ENCODE peak calls at places on chromosomes 12 and 14, in eight cellular contexts. One of them, this sample, is unnamed.

GRCh38 chr12:107014050-107014449 is 27.1 kb upstream of the MTERF2 start:
- DNase-seq in H1: no peak
- DNase-seq in GM12878: no peak
- DNase-seq in HCT116: peak
- DNase-seq in HepG2: peak
- DNase-seq in K562: no peak
- DNase-seq in endothelial cell of umbilical vein: no peak
- DNase-seq in A549: peak
- DNase-seq in this sample: no peak

GRCh38 chr12:57296291-57296690 is 45.3 kb upstream of the STAC3 start:
- DNase-seq in HCT116: no peak
- DNase-seq in A549: no peak
- DNase-seq in H1: no peak
- DNase-seq in endothelial cell of umbilical vein: no peak
- DNase-seq in K562: no peak
- DNase-seq in HepG2: no peak
- DNase-seq in GM12878: no peak
- DNase-seq in this sample: no peak

GRCh38 chr12:89244536-89244935 is 107.8 kb downstream of the DUSP6 start:
- DNase-seq in HepG2: no peak
- DNase-seq in H1: no peak
- DNase-seq in endothelial cell of umbilical vein: peak
- DNase-seq in GM12878: no peak
- DNase-seq in A549: no peak
- DNase-seq in HCT116: no peak
- DNase-seq in K562: no peak
- DNase-seq in this sample: peak

GRCh38 chr12:105069936-105070702 is 14.1 kb downstream of the ALDH1L2 start:
- DNase-seq in H1: no peak
- DNase-seq in GM12878: no peak
- DNase-seq in HCT116: no peak
- DNase-seq in A549: no peak
- DNase-seq in HepG2: no peak
- DNase-seq in endothelial cell of umbilical vein: no peak
- DNase-seq in K562: no peak
- DNase-seq in this sample: no peak

GRCh38 chr14:68241862-68242490 is 422.4 kb downstream of the RAD51B start:
- DNase-seq in GM12878: no peak
- DNase-seq in A549: no peak
- DNase-seq in HCT116: no peak
- DNase-seq in K562: no peak
- DNase-seq in endothelial cell of umbilical vein: no peak
- DNase-seq in HepG2: no peak
- DNase-seq in H1: no peak
- DNase-seq in this sample: no peak

GRCh38 chr14:26389646-26390508 is 208.0 kb downstream of the NOVA1 start:
- DNase-seq in H1: no peak
- DNase-seq in GM12878: no peak
- DNase-seq in A549: no peak
- DNase-seq in HepG2: no peak
- DNase-seq in K562: no peak
- DNase-seq in HCT116: no peak
- DNase-seq in endothelial cell of umbilical vein: no peak
- DNase-seq in this sample: no peak

GRCh38 chr12:88471641-88472040 is 108.6 kb downstream of the KITLG start:
- DNase-seq in endothelial cell of umbilical vein: no peak
- DNase-seq in H1: no peak
- DNase-seq in HepG2: no peak
- DNase-seq in GM12878: no peak
- DNase-seq in K562: no peak
- DNase-seq in HCT116: peak
- DNase-seq in A549: no peak
- DNase-seq in this sample: no peak

GRCh38 chr14:76844223-76844622 is 18.0 kb downstream of the LRRC74A start:
- DNase-seq in HCT116: peak
- DNase-seq in HepG2: no peak
- DNase-seq in H1: no peak
- DNase-seq in endothelial cell of umbilical vein: peak
- DNase-seq in A549: peak
- DNase-seq in K562: peak
- DNase-seq in GM12878: no peak
- DNase-seq in this sample: peak

GRCh38 chr12:22312336-22312735 is 22.2 kb downstream of the ST8SIA1 start:
- DNase-seq in K562: no peak
- DNase-seq in GM12878: no peak
- DNase-seq in HepG2: peak
- DNase-seq in H1: no peak
- DNase-seq in A549: no peak
- DNase-seq in HCT116: no peak
- DNase-seq in endothelial cell of umbilical vein: no peak
- DNase-seq in this sample: no peak

GRCh38 chr14:20679907-20680306 is 4.5 kb upstream of the RNASE4 start:
- DNase-seq in HCT116: no peak
- DNase-seq in K562: peak
- DNase-seq in GM12878: no peak
- DNase-seq in endothelial cell of umbilical vein: peak
- DNase-seq in A549: peak
- DNase-seq in HepG2: peak
- DNase-seq in H1: no peak
- DNase-seq in this sample: peak

GRCh38 chr12:78898416-78898815 is 33.8 kb downstream of the SYT1 start:
- DNase-seq in K562: no peak
- DNase-seq in H1: no peak
- DNase-seq in A549: no peak
- DNase-seq in endothelial cell of umbilical vein: peak
- DNase-seq in HCT116: no peak
- DNase-seq in GM12878: no peak
- DNase-seq in HepG2: no peak
- DNase-seq in this sample: no peak

GRCh38 chr14:61744239-61744638 is 18.0 kb upstream of the SNAPC1 start:
- DNase-seq in HepG2: no peak
- DNase-seq in HCT116: no peak
- DNase-seq in K562: no peak
- DNase-seq in H1: no peak
- DNase-seq in A549: no peak
- DNase-seq in endothelial cell of umbilical vein: no peak
- DNase-seq in GM12878: no peak
- DNase-seq in this sample: no peak

GRCh38 chr12:78674311-78675085 is 190.1 kb upstream of the SYT1 start:
- DNase-seq in GM12878: no peak
- DNase-seq in H1: no peak
- DNase-seq in endothelial cell of umbilical vein: no peak
- DNase-seq in A549: no peak
- DNase-seq in HepG2: no peak
- DNase-seq in HCT116: no peak
- DNase-seq in K562: no peak
- DNase-seq in this sample: peak

GRCh38 chr14:20934148-20934762 is 21.0 kb upstream of the RNASE2 start:
- DNase-seq in GM12878: no peak
- DNase-seq in A549: peak
- DNase-seq in H1: peak
- DNase-seq in endothelial cell of umbilical vein: peak
- DNase-seq in HCT116: peak
- DNase-seq in K562: peak
- DNase-seq in HepG2: no peak
- DNase-seq in this sample: no peak

GRCh38 chr12:91180577-91180976 is 2.0 kb downstream of the DCN start:
- DNase-seq in A549: no peak
- DNase-seq in GM12878: no peak
- DNase-seq in K562: no peak
- DNase-seq in endothelial cell of umbilical vein: peak
- DNase-seq in HCT116: no peak
- DNase-seq in HepG2: no peak
- DNase-seq in H1: no peak
- DNase-seq in this sample: no peak

GRCh38 chr12:91180162-91180561 is 2.5 kb downstream of the DCN start:
- DNase-seq in H1: no peak
- DNase-seq in A549: no peak
- DNase-seq in HCT116: no peak
- DNase-seq in GM12878: no peak
- DNase-seq in HepG2: no peak
- DNase-seq in endothelial cell of umbilical vein: no peak
- DNase-seq in K562: no peak
- DNase-seq in this sample: no peak

GRCh38 chr12:91178801-91179200 is 3.8 kb downstream of the DCN start:
- DNase-seq in endothelial cell of umbilical vein: no peak
- DNase-seq in HCT116: no peak
- DNase-seq in K562: no peak
- DNase-seq in GM12878: no peak
- DNase-seq in A549: no peak
- DNase-seq in H1: no peak
- DNase-seq in HepG2: no peak
- DNase-seq in this sample: no peak

GRCh38 chr12:91178139-91178561 is 4.5 kb downstream of the DCN start:
- DNase-seq in GM12878: no peak
- DNase-seq in endothelial cell of umbilical vein: peak
- DNase-seq in K562: no peak
- DNase-seq in H1: no peak
- DNase-seq in HepG2: peak
- DNase-seq in HCT116: no peak
- DNase-seq in A549: no peak
- DNase-seq in this sample: peak

DNA sequence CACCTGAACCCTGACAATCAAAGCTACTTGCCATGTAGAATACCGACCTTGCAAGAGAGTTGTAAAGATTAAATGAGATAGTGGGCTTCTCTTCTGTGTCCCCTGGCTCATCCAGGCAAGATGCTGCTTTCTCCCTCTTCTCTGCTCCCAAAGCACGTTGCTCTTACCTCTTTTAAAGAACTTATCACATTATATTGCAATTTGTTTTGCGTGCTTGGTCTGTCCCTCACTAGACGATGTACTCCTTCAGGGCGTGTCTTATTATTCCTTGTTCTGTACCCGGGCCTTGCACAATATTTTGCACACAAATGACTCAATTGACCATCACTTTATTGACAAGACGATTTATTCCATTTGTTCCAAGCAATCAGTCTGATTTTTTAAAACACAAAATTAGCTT is 3.3 kb downstream of the DCN start:
- DNase-seq in endothelial cell of umbilical vein: no peak
- DNase-seq in GM12878: no peak
- DNase-seq in H1: no peak
- DNase-seq in HepG2: no peak
- DNase-seq in A549: no peak
- DNase-seq in K562: no peak
- DNase-seq in HCT116: no peak
- DNase-seq in this sample: no peak
- TF ChIP-seq MAX in endothelial cell of umbilical vein: no peak
- TF ChIP-seq MAX in GM12878: no peak
- TF ChIP-seq MAX in H1: no peak
- TF ChIP-seq MAX in HepG2: no peak
- TF ChIP-seq MAX in A549: no peak
- TF ChIP-seq MAX in K562: no peak
- TF ChIP-seq MAX in HCT116: no peak
- TF ChIP-seq MAX in this sample: no peak

GRCh38 chr12:55845785-55846496 is 3.2 kb upstream of the MMP19 start:
- DNase-seq in HCT116: no peak
- DNase-seq in H1: no peak
- DNase-seq in K562: no peak
- DNase-seq in GM12878: no peak
- DNase-seq in endothelial cell of umbilical vein: no peak
- DNase-seq in HepG2: no peak
- DNase-seq in A549: no peak
- DNase-seq in this sample: no peak

GRCh38 chr12:55847033-55847432 is 4.3 kb upstream of the MMP19 start:
- DNase-seq in endothelial cell of umbilical vein: peak
- DNase-seq in HepG2: no peak
- DNase-seq in GM12878: no peak
- DNase-seq in HCT116: no peak
- DNase-seq in K562: no peak
- DNase-seq in H1: no peak
- DNase-seq in A549: no peak
- DNase-seq in this sample: peak

GRCh38 chr12:55845349-55845748 is 2.6 kb upstream of the MMP19 start:
- DNase-seq in H1: no peak
- DNase-seq in HCT116: no peak
- DNase-seq in HepG2: no peak
- DNase-seq in A549: no peak
- DNase-seq in K562: peak
- DNase-seq in GM12878: no peak
- DNase-seq in endothelial cell of umbilical vein: no peak
- DNase-seq in this sample: peak

GRCh38 chr12:55849616-55850015 is 6.9 kb upstream of the MMP19 start:
- DNase-seq in H1: no peak
- DNase-seq in HepG2: no peak
- DNase-seq in K562: no peak
- DNase-seq in HCT116: no peak
- DNase-seq in GM12878: no peak
- DNase-seq in A549: no peak
- DNase-seq in endothelial cell of umbilical vein: no peak
- DNase-seq in this sample: no peak

DNA sequence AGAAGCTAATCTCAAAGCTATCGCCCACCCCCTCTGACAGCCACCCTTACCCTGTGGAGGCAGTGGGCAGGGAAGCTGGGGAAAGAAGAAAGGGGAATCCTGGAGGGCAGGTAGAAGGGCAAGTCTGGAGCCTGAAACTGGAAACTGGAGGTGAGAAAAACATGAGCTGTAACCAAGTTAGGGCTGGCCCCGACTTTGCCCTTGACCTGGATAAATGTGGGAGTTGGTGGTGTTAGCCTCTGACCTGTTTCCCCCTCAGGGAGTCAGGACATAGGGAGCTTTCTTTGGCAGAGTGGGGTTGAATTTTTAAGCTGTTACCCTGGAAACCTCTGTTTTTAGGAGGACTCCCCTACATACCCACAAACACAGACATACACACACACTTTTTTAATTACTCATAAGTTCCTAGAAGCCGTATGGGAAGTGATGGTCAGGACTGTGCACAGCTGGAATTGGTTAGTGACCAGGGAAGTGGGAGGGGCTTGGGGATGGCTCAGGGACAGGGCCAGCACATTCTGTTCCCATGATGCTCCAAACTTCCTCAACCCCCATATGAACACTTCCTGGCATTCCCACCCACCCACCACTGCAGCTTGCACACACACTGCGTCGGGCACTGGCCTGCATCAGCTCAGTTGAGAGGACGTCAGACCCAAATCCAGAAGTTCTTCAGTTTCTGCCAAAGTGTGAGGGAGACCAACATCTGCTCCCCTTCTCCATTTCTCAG is 5.0 kb upstream of the MMP19 start:
- DNase-seq in GM12878: no peak
- DNase-seq in K562: peak
- DNase-seq in HCT116: no peak
- DNase-seq in A549: no peak
- DNase-seq in H1: no peak
- DNase-seq in endothelial cell of umbilical vein: peak
- DNase-seq in HepG2: peak
- DNase-seq in this sample: peak
- TF ChIP-seq POLR2A in GM12878: no peak
- TF ChIP-seq POLR2A in K562: no peak
- TF ChIP-seq POLR2A in HCT116: no peak
- TF ChIP-seq POLR2A in A549: no peak
- TF ChIP-seq POLR2A in H1: no peak
- TF ChIP-seq POLR2A in endothelial cell of umbilical vein: peak
- TF ChIP-seq POLR2A in HepG2: no peak
- TF ChIP-seq POLR2A in this sample: no peak

GRCh38 chr12:45244561-45245348 is 28.9 kb downstream of the ANO6 start:
- DNase-seq in H1: no peak
- DNase-seq in HepG2: no peak
- DNase-seq in K562: no peak
- DNase-seq in A549: no peak
- DNase-seq in GM12878: peak
- DNase-seq in endothelial cell of umbilical vein: no peak
- DNase-seq in HCT116: no peak
- DNase-seq in this sample: peak
- TF ChIP-seq MAX in H1: no peak
- TF ChIP-seq MAX in HepG2: no peak
- TF ChIP-seq MAX in K562: no peak
- TF ChIP-seq MAX in A549: no peak
- TF ChIP-seq MAX in GM12878: no peak
- TF ChIP-seq MAX in endothelial cell of umbilical vein: no peak
- TF ChIP-seq MAX in HCT116: no peak
- TF ChIP-seq MAX in this sample: no peak

GRCh38 chr12:49201595-49202295 is 12.9 kb upstream of the TUBA1A start:
- DNase-seq in A549: no peak
- DNase-seq in GM12878: no peak
- DNase-seq in H1: no peak
- DNase-seq in endothelial cell of umbilical vein: peak
- DNase-seq in HepG2: no peak
- DNase-seq in K562: peak
- DNase-seq in HCT116: no peak
- DNase-seq in this sample: peak
- TF ChIP-seq POLR2A in A549: no peak
- TF ChIP-seq POLR2A in GM12878: no peak
- TF ChIP-seq POLR2A in H1: no peak
- TF ChIP-seq POLR2A in endothelial cell of umbilical vein: no peak
- TF ChIP-seq POLR2A in HepG2: no peak
- TF ChIP-seq POLR2A in K562: no peak
- TF ChIP-seq POLR2A in HCT116: no peak
- TF ChIP-seq POLR2A in this sample: no peak

This sample was measured in NB4.